ENCODE peak calls at places on chromosomes 7 and 10, in ten cellular contexts. M is Peyer's patch, S is suprapubic skin, Y is ascending aorta, Z is H1, H is A549, Q is PC-3, W is left ventricle myocardium inferior, X is HCT116, U is prostate gland. T is an unnamed sample. For H3K4me1, the result is how much of the 10 kb centered on the place peaks cover.

GRCh38 chr10:30185916-30186315 is 126.5 kb upstream of the JCAD start:
- DNase-seq in M (no peak), S (no peak), Y (no peak), Z (no peak), H (no peak), Q (peak), W (no peak), X (no peak), U (no peak), T (no peak)

GRCh38 chr10:72081210-72081609 is 7.1 kb downstream of the SPOCK2 start:
- DNase-seq in M (no peak), S (no peak), Y (no peak), Z (peak), H (no peak), Q (no peak), W (no peak), X (no peak), U (no peak), T (no peak)

GRCh38 chr7:149010451-149010850 is 17.9 kb downstream of the PDIA4 start:
- DNase-seq in M (no peak), S (no peak), Y (no peak), Z (no peak), H (no peak), Q (no peak), W (no peak), X (no peak), U (no peak), T (no peak)

GRCh38 chr10:29273478-29273877 is 15.4 kb upstream of the LYZL1 start:
- DNase-seq in M (no peak), S (no peak), Y (no peak), Z (no peak), H (no peak), Q (no peak), W (no peak), X (no peak), U (no peak), T (no peak)

GRCh38 chr7:18177815-18178660 is 150.4 kb upstream of the PRPS1L1 start:
- DNase-seq in M (no peak), S (no peak), Y (no peak), Z (no peak), H (no peak), Q (peak), W (no peak), X (no peak), U (no peak), T (no peak)

GRCh38 chr7:98165827-98166667 is 45.2 kb upstream of the BHLHA15 start:
- DNase-seq in M (peak), S (no peak), Y (no peak), Z (peak), H (peak), Q (peak), W (no peak), X (peak), U (peak), T (no peak)

GRCh38 chr10:26468691-26469090 is 30.6 kb downstream of the APBB1IP start:
- DNase-seq in M (peak), S (no peak), Y (no peak), Z (no peak), H (no peak), Q (no peak), W (no peak), X (no peak), U (no peak), T (no peak)

GRCh38 chr7:19470031-19470430 is 238.8 kb downstream of the POLR1F start:
- DNase-seq in M (no peak), S (no peak), Y (no peak), Z (no peak), H (no peak), Q (no peak), W (no peak), X (no peak), U (no peak), T (no peak)

GRCh38 chr10:75098902-75099673 is 12.4 kb upstream of the SAMD8 start:
- DNase-seq in M (no peak), S (peak), Y (no peak), Z (no peak), H (no peak), Q (no peak), W (no peak), X (no peak), U (no peak), T (no peak)

GRCh38 chr7:49174396-49174795 is 250.0 kb downstream of the CDC14C start:
- DNase-seq in M (no peak), S (no peak), Y (no peak), Z (no peak), H (no peak), Q (peak), W (no peak), X (no peak), U (no peak), T (no peak)

GRCh38 chr10:22437620-22438588 is 92.6 kb downstream of the SPAG6 start:
- DNase-seq in M (no peak), S (no peak), Y (peak), Z (no peak), H (no peak), Q (peak), W (no peak), X (no peak), U (peak), T (no peak)

GRCh38 chr10:13003004-13003403 is 1.5 kb upstream of the CCDC3 start:
- DNase-seq in M (no peak), S (no peak), Y (no peak), Z (no peak), H (no peak), Q (peak), W (no peak), X (no peak), U (no peak), T (no peak)

GRCh38 chr7:103605640-103606039 is 159.6 kb upstream of the SLC26A5 start:
- DNase-seq in M (no peak), S (no peak), Y (no peak), Z (no peak), H (no peak), Q (peak), W (no peak), X (no peak), U (no peak), T (no peak)

DNA sequence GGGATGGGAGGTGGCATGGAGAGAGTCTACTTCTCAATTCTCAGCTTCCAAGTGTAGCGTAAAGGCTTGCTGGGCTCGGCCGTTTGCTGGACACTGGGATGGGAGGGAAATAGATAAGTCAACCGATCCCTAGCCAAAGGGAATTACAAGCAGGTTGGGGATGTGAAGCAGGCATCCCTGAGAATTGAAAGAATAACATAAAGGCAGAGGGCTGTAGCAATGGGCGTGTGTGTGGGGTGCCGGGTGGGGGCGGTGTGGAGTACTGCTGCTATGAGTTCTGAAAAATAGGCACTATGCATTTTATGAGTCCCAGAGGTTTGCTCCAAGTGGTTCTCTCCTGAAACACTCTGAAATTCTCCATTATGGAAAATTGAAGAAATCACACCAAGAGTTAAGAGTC is 65.3 kb downstream of the ADRA2A start:
- DNase-seq in M (no peak), S (no peak), Y (no peak), Z (no peak), H (no peak), Q (no peak), W (no peak), X (peak), U (no peak), T (no peak)
- TF ChIP-seq CTCF in M (no peak), S (no peak), Y (no peak), Z (peak), H (no peak), Q (no peak), W (no peak), X (peak), U (no peak), T (no peak)

GRCh38 chr7:100568936-100569844 is 4.5 kb downstream of the SAP25 start:
- DNase-seq in M (peak), S (no peak), Y (no peak), Z (peak), H (no peak), Q (no peak), W (no peak), X (no peak), U (peak), T (peak)
- H3K4me1 ChIP-seq in M (under half), S (under half), Y (under half), Z (under half), H (under half), Q (under half), W (under half), X (under half), U (under half), T (under half)

GRCh38 chr7:92763636-92764423 is 72.5 kb downstream of the CDK6 start:
- DNase-seq in M (no peak), S (no peak), Y (no peak), Z (peak), H (peak), Q (peak), W (no peak), X (peak), U (no peak), T (no peak)
- TF ChIP-seq CTCF in M (no peak), S (no peak), Y (no peak), Z (no peak), H (no peak), Q (no peak), W (no peak), X (no peak), U (no peak), T (no peak)

GRCh38 chr10:124689911-124690498 is 54.2 kb downstream of the FAM53B start:
- DNase-seq in M (no peak), S (no peak), Y (no peak), Z (no peak), H (no peak), Q (no peak), W (no peak), X (no peak), U (no peak), T (no peak)
- H3K4me1 ChIP-seq in M (under half), S (under half), Y (under half), Z (under half), H (under half), Q (under half), W (half or more), X (under half), U (under half), T (half or more)

GRCh38 chr10:4174197-4174596 is 389.2 kb upstream of the KLF6 start:
- DNase-seq in M (no peak), S (no peak), Y (no peak), Z (peak), H (no peak), Q (peak), W (no peak), X (no peak), U (no peak), T (no peak)
- TF ChIP-seq CTCF in M (no peak), S (no peak), Y (no peak), Z (peak), H (peak), Q (peak), W (peak), X (peak), U (no peak), T (no peak)

GRCh38 chr10:122386514-122386913 is 12.0 kb downstream of the PLEKHA1 start:
- DNase-seq in M (no peak), S (no peak), Y (no peak), Z (no peak), H (no peak), Q (no peak), W (no peak), X (no peak), U (no peak), T (no peak)

GRCh38 chr10:122390679-122391078 is 16.2 kb downstream of the PLEKHA1 start:
- DNase-seq in M (no peak), S (no peak), Y (no peak), Z (no peak), H (no peak), Q (no peak), W (no peak), X (no peak), U (no peak), T (no peak)

GRCh38 chr10:122390271-122390670 is 15.8 kb downstream of the PLEKHA1 start:
- DNase-seq in M (no peak), S (no peak), Y (no peak), Z (no peak), H (no peak), Q (no peak), W (no peak), X (no peak), U (no peak), T (no peak)

GRCh38 chr10:122388287-122388997 is 13.9 kb downstream of the PLEKHA1 start:
- DNase-seq in M (no peak), S (no peak), Y (no peak), Z (no peak), H (no peak), Q (peak), W (no peak), X (no peak), U (no peak), T (no peak)

DNA sequence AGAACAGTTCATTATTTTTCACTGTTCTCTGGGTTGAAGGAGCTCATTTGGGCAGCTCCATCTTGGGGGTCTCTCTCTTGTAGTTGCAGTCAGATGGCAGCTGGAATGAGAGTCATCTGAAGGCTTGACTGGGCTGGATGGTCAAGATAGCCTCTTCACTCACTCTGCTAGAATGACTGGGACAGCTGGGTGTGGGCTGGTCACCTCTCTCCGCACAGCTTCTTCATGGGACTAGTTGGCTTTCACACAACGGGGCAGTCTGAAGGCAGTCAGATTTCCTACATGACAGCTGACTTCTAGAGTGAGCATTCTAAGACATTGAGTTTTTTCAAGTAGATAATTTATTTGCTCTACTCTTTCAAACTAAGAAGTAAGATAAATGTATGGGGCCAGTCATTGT is 13.1 kb downstream of the PLEKHA1 start:
- DNase-seq in M (no peak), S (no peak), Y (no peak), Z (no peak), H (no peak), Q (no peak), W (no peak), X (no peak), U (no peak), T (no peak)
- H3K4me1 ChIP-seq in M (under half), S (under half), Y (under half), Z (under half), H (under half), Q (under half), W (half or more), X (under half), U (under half), T (under half)

T was measured in right atrium auricular region.